ENCODE peak calls at places on chromosome 21, in ten cellular contexts. One of them, this sample, is unnamed.

GRCh38 chr21:26169061-26169610 is 1.4 kb downstream of the APP start:
- DNase-seq in GM12865: peak
- DNase-seq in IMR-90: peak
- DNase-seq in tibial nerve: peak
- DNase-seq in pancreas: peak
- DNase-seq in retinal pigment epithelial cell: no peak
- DNase-seq in keratinocyte: no peak
- DNase-seq in transverse colon: peak
- DNase-seq in ovary: no peak
- DNase-seq in mesendoderm: peak
- DNase-seq in this sample: peak

GRCh38 chr21:28237661-28238060 is 755.0 kb downstream of the LTN1 start:
- DNase-seq in mesendoderm: no peak
- DNase-seq in pancreas: no peak
- DNase-seq in ovary: no peak
- DNase-seq in IMR-90: no peak
- DNase-seq in retinal pigment epithelial cell: no peak
- DNase-seq in keratinocyte: no peak
- DNase-seq in GM12865: no peak
- DNase-seq in transverse colon: no peak
- DNase-seq in tibial nerve: peak
- DNase-seq in this sample: peak

GRCh38 chr21:29654855-29655254 is 284.9 kb downstream of the GRIK1 start:
- DNase-seq in pancreas: no peak
- DNase-seq in GM12865: no peak
- DNase-seq in keratinocyte: no peak
- DNase-seq in tibial nerve: no peak
- DNase-seq in mesendoderm: no peak
- DNase-seq in transverse colon: no peak
- DNase-seq in IMR-90: no peak
- DNase-seq in retinal pigment epithelial cell: no peak
- DNase-seq in ovary: no peak
- DNase-seq in this sample: no peak

GRCh38 chr21:36882776-36883175 is 83.7 kb downstream of the HLCS start:
- DNase-seq in transverse colon: no peak
- DNase-seq in keratinocyte: no peak
- DNase-seq in tibial nerve: no peak
- DNase-seq in ovary: no peak
- DNase-seq in GM12865: no peak
- DNase-seq in mesendoderm: no peak
- DNase-seq in IMR-90: peak
- DNase-seq in retinal pigment epithelial cell: no peak
- DNase-seq in pancreas: no peak
- DNase-seq in this sample: no peak

GRCh38 chr21:15065381-15066230 is 806 bp upstream of the NRIP1 start:
- DNase-seq in IMR-90: peak
- DNase-seq in retinal pigment epithelial cell: no peak
- DNase-seq in tibial nerve: peak
- DNase-seq in GM12865: peak
- DNase-seq in keratinocyte: no peak
- DNase-seq in transverse colon: peak
- DNase-seq in mesendoderm: peak
- DNase-seq in ovary: peak
- DNase-seq in pancreas: peak
- DNase-seq in this sample: peak

GRCh38 chr21:29187939-29188338 is 57.5 kb downstream of the MAP3K7CL start:
- DNase-seq in ovary: no peak
- DNase-seq in transverse colon: no peak
- DNase-seq in pancreas: no peak
- DNase-seq in keratinocyte: no peak
- DNase-seq in tibial nerve: no peak
- DNase-seq in IMR-90: peak
- DNase-seq in retinal pigment epithelial cell: no peak
- DNase-seq in mesendoderm: no peak
- DNase-seq in GM12865: no peak
- DNase-seq in this sample: no peak

GRCh38 chr21:25790122-25790951 is 55.6 kb downstream of the GABPA start:
- DNase-seq in transverse colon: no peak
- DNase-seq in GM12865: peak
- DNase-seq in tibial nerve: peak
- DNase-seq in retinal pigment epithelial cell: peak
- DNase-seq in pancreas: no peak
- DNase-seq in keratinocyte: no peak
- DNase-seq in ovary: no peak
- DNase-seq in mesendoderm: peak
- DNase-seq in IMR-90: peak
- DNase-seq in this sample: no peak

GRCh38 chr21:18832950-18833349 is 429.4 kb upstream of the TMPRSS15 start:
- DNase-seq in IMR-90: no peak
- DNase-seq in GM12865: no peak
- DNase-seq in retinal pigment epithelial cell: peak
- DNase-seq in transverse colon: no peak
- DNase-seq in keratinocyte: peak
- DNase-seq in tibial nerve: no peak
- DNase-seq in ovary: no peak
- DNase-seq in pancreas: no peak
- DNase-seq in mesendoderm: no peak
- DNase-seq in this sample: no peak

GRCh38 chr21:41610042-41610839 is 102.3 kb upstream of the TMPRSS2 start:
- DNase-seq in retinal pigment epithelial cell: no peak
- DNase-seq in ovary: no peak
- DNase-seq in mesendoderm: peak
- DNase-seq in tibial nerve: peak
- DNase-seq in GM12865: peak
- DNase-seq in keratinocyte: no peak
- DNase-seq in pancreas: no peak
- DNase-seq in IMR-90: peak
- DNase-seq in transverse colon: peak
- DNase-seq in this sample: peak

DNA sequence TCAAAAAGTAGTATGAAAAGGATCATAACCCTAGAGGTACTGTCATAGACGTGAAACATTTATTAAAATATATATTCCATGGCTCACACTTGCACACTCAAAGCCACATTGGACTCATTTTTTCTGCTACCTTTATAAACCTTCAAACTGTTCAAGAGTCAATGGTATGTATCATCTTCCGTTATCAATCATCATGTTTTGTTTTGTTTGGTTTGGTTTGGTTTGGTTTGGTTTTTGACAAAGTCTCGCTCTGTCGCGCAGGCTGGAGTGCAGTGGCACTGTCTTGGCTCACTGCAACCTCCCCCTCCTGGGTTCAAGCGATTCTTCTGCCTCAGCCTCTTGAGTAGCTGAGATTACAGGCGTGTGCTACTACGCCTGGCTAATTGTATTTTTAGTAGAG is 1.8 kb downstream of the IFNAR2 start:
- DNase-seq in retinal pigment epithelial cell: no peak
- DNase-seq in ovary: no peak
- DNase-seq in keratinocyte: no peak
- DNase-seq in tibial nerve: no peak
- DNase-seq in mesendoderm: no peak
- DNase-seq in transverse colon: no peak
- DNase-seq in pancreas: no peak
- DNase-seq in GM12865: peak
- DNase-seq in IMR-90: no peak
- DNase-seq in this sample: no peak
- H3K4me3 ChIP-seq in retinal pigment epithelial cell: no peak
- H3K4me3 ChIP-seq in ovary: no peak
- H3K4me3 ChIP-seq in keratinocyte: no peak
- H3K4me3 ChIP-seq in tibial nerve: peak
- H3K4me3 ChIP-seq in mesendoderm: no peak
- H3K4me3 ChIP-seq in transverse colon: no peak
- H3K4me3 ChIP-seq in pancreas: peak
- H3K4me3 ChIP-seq in GM12865: peak
- H3K4me3 ChIP-seq in IMR-90: no peak
- H3K4me3 ChIP-seq in this sample: no peak

GRCh38 chr21:45019076-45019886 is 55.1 kb upstream of the ADARB1 start:
- DNase-seq in mesendoderm: peak
- DNase-seq in tibial nerve: no peak
- DNase-seq in GM12865: no peak
- DNase-seq in keratinocyte: no peak
- DNase-seq in ovary: peak
- DNase-seq in retinal pigment epithelial cell: no peak
- DNase-seq in pancreas: peak
- DNase-seq in IMR-90: no peak
- DNase-seq in transverse colon: peak
- DNase-seq in this sample: peak
- H3K4me3 ChIP-seq in mesendoderm: no peak
- H3K4me3 ChIP-seq in tibial nerve: peak
- H3K4me3 ChIP-seq in GM12865: no peak
- H3K4me3 ChIP-seq in keratinocyte: no peak
- H3K4me3 ChIP-seq in ovary: peak
- H3K4me3 ChIP-seq in retinal pigment epithelial cell: no peak
- H3K4me3 ChIP-seq in pancreas: peak
- H3K4me3 ChIP-seq in IMR-90: no peak
- H3K4me3 ChIP-seq in transverse colon: peak
- H3K4me3 ChIP-seq in this sample: peak

DNA sequence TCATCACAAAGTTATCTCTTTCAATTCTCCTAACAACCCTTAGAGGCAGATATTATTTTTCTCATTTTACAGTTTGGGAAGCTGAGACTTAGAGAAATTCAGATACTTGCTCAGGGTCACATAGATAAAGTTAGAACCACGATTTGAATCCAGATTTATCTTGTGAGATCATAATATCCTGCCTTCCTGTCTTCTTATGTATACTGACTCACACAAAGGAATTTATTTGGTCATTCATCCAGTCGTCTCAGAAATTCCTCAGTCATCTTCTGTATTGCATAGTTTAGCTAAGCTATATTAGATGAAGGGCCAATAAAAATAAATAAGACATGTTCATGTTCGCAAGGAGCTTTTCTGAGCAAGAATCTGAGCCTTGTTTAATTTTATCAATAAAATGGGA is 35.8 kb upstream of the RUNX1 start:
- DNase-seq in IMR-90: peak
- DNase-seq in GM12865: no peak
- DNase-seq in retinal pigment epithelial cell: peak
- DNase-seq in keratinocyte: peak
- DNase-seq in mesendoderm: no peak
- DNase-seq in pancreas: no peak
- DNase-seq in tibial nerve: no peak
- DNase-seq in ovary: no peak
- DNase-seq in transverse colon: no peak
- DNase-seq in this sample: no peak
- H3K4me3 ChIP-seq in IMR-90: no peak
- H3K4me3 ChIP-seq in GM12865: no peak
- H3K4me3 ChIP-seq in retinal pigment epithelial cell: no peak
- H3K4me3 ChIP-seq in keratinocyte: no peak
- H3K4me3 ChIP-seq in mesendoderm: no peak
- H3K4me3 ChIP-seq in pancreas: no peak
- H3K4me3 ChIP-seq in tibial nerve: no peak
- H3K4me3 ChIP-seq in ovary: no peak
- H3K4me3 ChIP-seq in transverse colon: no peak
- H3K4me3 ChIP-seq in this sample: no peak

GRCh38 chr21:35361984-35362383 is 312.9 kb upstream of the RUNX1 start:
- DNase-seq in pancreas: no peak
- DNase-seq in transverse colon: no peak
- DNase-seq in ovary: no peak
- DNase-seq in GM12865: no peak
- DNase-seq in tibial nerve: no peak
- DNase-seq in IMR-90: no peak
- DNase-seq in keratinocyte: no peak
- DNase-seq in mesendoderm: no peak
- DNase-seq in retinal pigment epithelial cell: no peak
- DNase-seq in this sample: no peak

GRCh38 chr21:35367558-35367957 is 318.5 kb upstream of the RUNX1 start:
- DNase-seq in ovary: no peak
- DNase-seq in keratinocyte: no peak
- DNase-seq in tibial nerve: no peak
- DNase-seq in mesendoderm: no peak
- DNase-seq in retinal pigment epithelial cell: no peak
- DNase-seq in IMR-90: no peak
- DNase-seq in GM12865: no peak
- DNase-seq in transverse colon: no peak
- DNase-seq in pancreas: no peak
- DNase-seq in this sample: no peak

GRCh38 chr21:35360870-35361570 is 311.9 kb upstream of the RUNX1 start:
- DNase-seq in IMR-90: no peak
- DNase-seq in pancreas: no peak
- DNase-seq in keratinocyte: no peak
- DNase-seq in GM12865: no peak
- DNase-seq in transverse colon: no peak
- DNase-seq in retinal pigment epithelial cell: no peak
- DNase-seq in mesendoderm: no peak
- DNase-seq in tibial nerve: no peak
- DNase-seq in ovary: no peak
- DNase-seq in this sample: no peak

GRCh38 chr21:35366348-35367085 is 317.4 kb upstream of the RUNX1 start:
- DNase-seq in transverse colon: no peak
- DNase-seq in GM12865: no peak
- DNase-seq in mesendoderm: no peak
- DNase-seq in tibial nerve: peak
- DNase-seq in IMR-90: peak
- DNase-seq in pancreas: no peak
- DNase-seq in retinal pigment epithelial cell: no peak
- DNase-seq in ovary: no peak
- DNase-seq in keratinocyte: no peak
- DNase-seq in this sample: peak

DNA sequence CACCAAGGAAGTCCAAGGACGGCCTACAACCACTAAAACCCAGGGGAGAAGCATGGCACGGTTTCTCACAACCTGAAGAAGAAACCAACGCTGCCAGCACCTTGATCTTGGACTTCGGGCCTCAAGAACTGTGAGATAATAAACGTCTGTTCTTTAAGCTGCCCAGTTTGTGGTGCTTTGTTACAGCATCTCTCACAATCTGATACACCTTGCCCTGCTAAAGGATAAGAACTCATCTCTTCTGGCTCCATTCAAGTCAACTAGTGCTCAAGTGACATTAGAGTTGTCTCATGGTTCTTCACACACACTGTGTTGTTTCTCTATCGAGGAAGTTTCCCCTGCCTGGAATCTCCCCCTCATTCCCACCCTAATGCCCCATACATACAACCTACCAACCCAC is 314.4 kb upstream of the RUNX1 start:
- DNase-seq in transverse colon: no peak
- DNase-seq in ovary: no peak
- DNase-seq in IMR-90: no peak
- DNase-seq in keratinocyte: no peak
- DNase-seq in retinal pigment epithelial cell: no peak
- DNase-seq in tibial nerve: no peak
- DNase-seq in mesendoderm: no peak
- DNase-seq in GM12865: no peak
- DNase-seq in pancreas: no peak
- DNase-seq in this sample: no peak
- H3K4me3 ChIP-seq in transverse colon: no peak
- H3K4me3 ChIP-seq in ovary: no peak
- H3K4me3 ChIP-seq in IMR-90: no peak
- H3K4me3 ChIP-seq in keratinocyte: no peak
- H3K4me3 ChIP-seq in retinal pigment epithelial cell: no peak
- H3K4me3 ChIP-seq in tibial nerve: no peak
- H3K4me3 ChIP-seq in mesendoderm: no peak
- H3K4me3 ChIP-seq in GM12865: no peak
- H3K4me3 ChIP-seq in pancreas: no peak
- H3K4me3 ChIP-seq in this sample: no peak

DNA sequence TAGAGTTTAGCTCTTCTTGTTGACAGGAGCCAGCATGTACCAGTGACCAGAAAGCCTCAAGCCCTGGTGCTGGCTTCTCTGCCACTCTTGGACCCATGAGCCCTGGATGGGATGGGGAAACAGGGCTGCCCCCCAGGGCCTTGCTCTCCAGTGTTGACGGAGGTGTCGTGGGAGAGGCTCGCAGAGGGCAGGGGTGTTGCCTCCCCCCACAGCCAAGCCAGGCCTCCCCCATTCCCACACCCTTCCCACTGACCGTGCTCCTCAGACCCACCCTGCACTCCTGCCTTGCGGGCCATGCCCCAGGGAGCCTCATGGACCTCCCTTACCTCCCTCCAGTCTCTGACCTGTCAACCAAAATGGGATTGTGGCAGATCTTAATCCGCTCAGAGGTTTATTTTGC is 123.8 kb upstream of the COL6A1 start:
- DNase-seq in ovary: no peak
- DNase-seq in GM12865: no peak
- DNase-seq in retinal pigment epithelial cell: no peak
- DNase-seq in tibial nerve: no peak
- DNase-seq in pancreas: no peak
- DNase-seq in keratinocyte: no peak
- DNase-seq in IMR-90: no peak
- DNase-seq in mesendoderm: no peak
- DNase-seq in transverse colon: no peak
- DNase-seq in this sample: no peak
- H3K4me3 ChIP-seq in ovary: no peak
- H3K4me3 ChIP-seq in GM12865: no peak
- H3K4me3 ChIP-seq in retinal pigment epithelial cell: no peak
- H3K4me3 ChIP-seq in tibial nerve: no peak
- H3K4me3 ChIP-seq in pancreas: no peak
- H3K4me3 ChIP-seq in keratinocyte: no peak
- H3K4me3 ChIP-seq in IMR-90: no peak
- H3K4me3 ChIP-seq in mesendoderm: no peak
- H3K4me3 ChIP-seq in transverse colon: no peak
- H3K4me3 ChIP-seq in this sample: no peak

This sample was measured in tibial artery.